ENCODE peak calls at places on chromosomes 4 and X, in five cellular contexts. T, U, W, B and L are unnamed samples.

GRCh38 chrX:63747331-63747730 is 37.7 kb downstream of the ARHGEF9 start:
- DNase-seq in T (no peak), U (peak; percentile 78), W (no peak), B (no peak), L (peak; percentile 57)

GRCh38 chrX:27915617-27916016 is 65.6 kb downstream of the DCAF8L1 start:
- DNase-seq in T (no peak), U (peak; percentile 30), W (no peak), B (no peak), L (no peak)

GRCh38 chr4:827209-828081 is 1.5 kb upstream of the CPLX1 start:
- DNase-seq in T (peak; percentile 64), U (no peak), W (no peak), B (peak; percentile 90), L (no peak)

GRCh38 chr4:74097631-74098550 is 1.1 kb downstream of the CXCL2 start:
- DNase-seq in T (no peak), U (no peak), W (no peak), B (no peak), L (no peak)

GRCh38 chr4:8394125-8394524 is 46.4 kb downstream of the ACOX3 start:
- DNase-seq in T (peak; percentile 93), U (peak; percentile 73), W (no peak), B (no peak), L (peak; percentile 68)

GRCh38 chrX:125439194-125439849 is 119.7 kb downstream of the TEX13C start:
- DNase-seq in T (no peak), U (no peak), W (no peak), B (no peak), L (no peak)

GRCh38 chr4:128301979-128302378 is 14.4 kb upstream of the PGRMC2 start:
- DNase-seq in T (no peak), U (no peak), W (no peak), B (no peak), L (no peak)

GRCh38 chr4:87375719-87376291 is 15.2 kb downstream of the HSD17B11 start:
- DNase-seq in T (no peak), U (peak; percentile 90), W (no peak), B (peak; percentile 27), L (peak; percentile 77)

GRCh38 chr4:85431881-85432280 is 43.1 kb upstream of the ARHGAP24 start:
- DNase-seq in T (no peak), U (no peak), W (no peak), B (no peak), L (no peak)

GRCh38 chrX:125205084-125205917 is 114.4 kb upstream of the TEX13C start:
- DNase-seq in T (peak; percentile 87), U (peak; percentile 4), W (no peak), B (peak; percentile 77), L (peak; percentile 45)

GRCh38 chr4:83022724-83023427 is 12.1 kb upstream of the COPS4 start:
- DNase-seq in T (no peak), U (peak; percentile 80), W (no peak), B (no peak), L (peak; percentile 56)

GRCh38 chr4:159455675-159456235 is 352.9 kb downstream of the RAPGEF2 start:
- DNase-seq in T (no peak), U (peak; percentile 55), W (no peak), B (peak; percentile 58), L (peak; percentile 73)

GRCh38 chrX:154032653-154033052 is 13.0 kb upstream of the IRAK1 start:
- DNase-seq in T (no peak), U (no peak), W (no peak), B (peak; percentile 55), L (no peak)

GRCh38 chr4:32161382-32161781 is 1441.2 kb downstream of the PCDH7 start:
- DNase-seq in T (no peak), U (peak; percentile 26), W (no peak), B (no peak), L (peak; percentile 25)

GRCh38 chr4:15420642-15421041 is 7.2 kb upstream of the C1QTNF7 start:
- DNase-seq in T (no peak), U (peak; percentile 84), W (no peak), B (no peak), L (peak; percentile 88)

GRCh38 chr4:86359944-86360478 is at the start of gene MAPK10:
- DNase-seq in T (peak; percentile 97), U (peak; percentile 85), W (peak; percentile 13), B (peak; percentile 54), L (peak; percentile 87)

GRCh38 chr4:121555315-121556107 is 141.3 kb downstream of the ANXA5 start:
- DNase-seq in T (no peak), U (peak; percentile 56), W (no peak), B (no peak), L (no peak)

GRCh38 chrX:54182194-54182863 is 725 bp downstream of the FAM120C start:
- DNase-seq in T (peak; percentile 94), U (peak; percentile 17), W (peak; percentile 72), B (peak; percentile 61), L (no peak)

GRCh38 chr4:168648929-168649328 is 152.1 kb downstream of the PALLD start:
- DNase-seq in T (no peak), U (peak; percentile 64), W (no peak), B (no peak), L (peak; percentile 84)

GRCh38 chrX:19863237-19864223 is 23.9 kb downstream of the SH3KBP1 start:
- DNase-seq in T (no peak), U (peak; percentile 42), W (no peak), B (no peak), L (no peak)

GRCh38 chr4:99633772-99634171 is 23.9 kb downstream of the C4orf54 start:
- DNase-seq in T (no peak), U (peak; percentile 17), W (no peak), B (no peak), L (no peak)

GRCh38 chr4:8759987-8760386 is 111.7 kb downstream of the HMX1 start:
- DNase-seq in T (peak; percentile 55), U (no peak), W (no peak), B (no peak), L (no peak)

GRCh38 chr4:124526321-124526720 is 186.2 kb downstream of the ANKRD50 start:
- DNase-seq in T (no peak), U (no peak), W (no peak), B (no peak), L (peak; percentile 41)

GRCh38 chr4:184574861-184575260 is 74.4 kb downstream of the CASP3 start:
- DNase-seq in T (no peak), U (no peak), W (no peak), B (no peak), L (no peak)

GRCh38 chr4:183797445-183798248 is 107.5 kb upstream of the STOX2 start:
- DNase-seq in T (peak; percentile 76), U (peak; percentile 20), W (no peak), B (peak; percentile 85), L (peak; percentile 5)

GRCh38 chr4:184453402-184454160 is 20.8 kb downstream of the IRF2 start:
- DNase-seq in T (no peak), U (peak; percentile 85), W (peak; percentile 21), B (no peak), L (peak; percentile 80)

GRCh38 chrX:72021975-72022374 is 109.7 kb downstream of the RTL5 start:
- DNase-seq in T (no peak), U (peak; percentile 38), W (peak; percentile 22), B (peak; percentile 53), L (no peak)

GRCh38 chrX:57156397-57157049 is 19.3 kb upstream of the SPIN2A start:
- DNase-seq in T (peak; percentile 83), U (peak; percentile 28), W (no peak), B (peak; percentile 37), L (peak; percentile 8)